ENCODE peak calls at places on chromosomes 12 and 14, in five cellular contexts. One of them, this sample, is unnamed.

GRCh38 chr12:67388331-67389163 is 119.4 kb downstream of the CAND1 start:
- DNase-seq in EL: no peak
- DNase-seq in CD4-positive, CD25-positive, alpha-beta regulatory T cell: no peak
- DNase-seq in hippocampal formation: no peak
- DNase-seq in thoracic aorta: no peak
- DNase-seq in this sample: no peak

GRCh38 chr14:24157331-24157730 is 3.7 kb upstream of the IRF9 start:
- DNase-seq in CD4-positive, CD25-positive, alpha-beta regulatory T cell: no peak
- DNase-seq in EL: no peak
- DNase-seq in thoracic aorta: no peak
- DNase-seq in hippocampal formation: no peak
- DNase-seq in this sample: no peak

GRCh38 chr12:51905507-51906438 is 1.5 kb upstream of the ACVRL1 start:
- DNase-seq in EL: peak
- DNase-seq in hippocampal formation: no peak
- DNase-seq in thoracic aorta: no peak
- DNase-seq in CD4-positive, CD25-positive, alpha-beta regulatory T cell: no peak
- DNase-seq in this sample: no peak

GRCh38 chr12:92369643-92370042 is 224.0 kb upstream of the BTG1 start:
- DNase-seq in hippocampal formation: no peak
- DNase-seq in thoracic aorta: no peak
- DNase-seq in CD4-positive, CD25-positive, alpha-beta regulatory T cell: no peak
- DNase-seq in EL: peak
- DNase-seq in this sample: no peak

GRCh38 chr12:91685917-91686316 is 459.7 kb downstream of the BTG1 start:
- DNase-seq in CD4-positive, CD25-positive, alpha-beta regulatory T cell: no peak
- DNase-seq in EL: no peak
- DNase-seq in hippocampal formation: no peak
- DNase-seq in thoracic aorta: no peak
- DNase-seq in this sample: no peak

GRCh38 chr12:34298176-34298970 is 276.1 kb downstream of the ALG10 start:
- DNase-seq in hippocampal formation: no peak
- DNase-seq in CD4-positive, CD25-positive, alpha-beta regulatory T cell: no peak
- DNase-seq in thoracic aorta: no peak
- DNase-seq in EL: no peak
- DNase-seq in this sample: no peak

GRCh38 chr14:61188936-61189808 is 92.0 kb downstream of the TMEM30B start:
- DNase-seq in hippocampal formation: peak
- DNase-seq in thoracic aorta: no peak
- DNase-seq in CD4-positive, CD25-positive, alpha-beta regulatory T cell: peak
- DNase-seq in EL: peak
- DNase-seq in this sample: no peak

GRCh38 chr14:68676511-68676943 is 116.3 kb downstream of the ZFP36L1 start:
- DNase-seq in EL: no peak
- DNase-seq in thoracic aorta: no peak
- DNase-seq in hippocampal formation: no peak
- DNase-seq in CD4-positive, CD25-positive, alpha-beta regulatory T cell: no peak
- DNase-seq in this sample: no peak

GRCh38 chr14:96239759-96240158 is 16.3 kb upstream of the BDKRB1 start:
- DNase-seq in EL: no peak
- DNase-seq in hippocampal formation: no peak
- DNase-seq in CD4-positive, CD25-positive, alpha-beta regulatory T cell: no peak
- DNase-seq in thoracic aorta: no peak
- DNase-seq in this sample: no peak

This sample was measured in MM.1S.